ENCODE peak calls at places on chromosomes 1 and 21, in five cellular contexts. D is IMR-90, B is A549, X is GM12878, R is SK-N-SH. E is an unnamed sample.

GRCh38 chr1:31957701-31958674 is 19.8 kb upstream of the PTP4A2 start:
- DNase-seq in D (no peak), B (no peak), X (peak), R (no peak), E (peak)

GRCh38 chr1:236425031-236425663 is 31.1 kb downstream of the EDARADD start:
- DNase-seq in X (peak), D (no peak), R (no peak), B (peak), E (peak)

GRCh38 chr1:200206340-200206739 is 178.8 kb downstream of the NR5A2 start:
- DNase-seq in X (no peak), D (peak), R (no peak), B (peak), E (no peak)

GRCh38 chr1:151013518-151013917 is 5.3 kb downstream of the PRUNE1 start:
- DNase-seq in R (no peak), B (no peak), D (peak), X (no peak), E (no peak)

GRCh38 chr21:15172963-15173362 is 108.2 kb upstream of the NRIP1 start:
- DNase-seq in X (no peak), B (no peak), R (no peak), D (no peak), E (no peak)

GRCh38 chr21:33267250-33267649 is 1.1 kb downstream of the IL10RB start:
- DNase-seq in R (no peak), B (no peak), D (no peak), X (no peak), E (no peak)

GRCh38 chr1:223843934-223844333 is 1.8 kb downstream of the TP53BP2 start:
- DNase-seq in B (no peak), X (no peak), D (no peak), R (no peak), E (no peak)

GRCh38 chr21:42621166-42621827 is 32.1 kb upstream of the PDE9A start:
- DNase-seq in R (no peak), X (no peak), B (no peak), D (no peak), E (no peak)

GRCh38 chr1:223711838-223712183 is 528 bp upstream of the CAPN2 start:
- DNase-seq in B (no peak), D (no peak), R (no peak), X (no peak), E (no peak)

GRCh38 chr1:230382060-230382491 is 44.1 kb downstream of the PGBD5 start:
- DNase-seq in B (peak), R (no peak), D (no peak), X (no peak), E (no peak)

GRCh38 chr1:165824269-165824643 is 3.2 kb upstream of the UCK2 start:
- DNase-seq in R (no peak), B (no peak), D (no peak), X (no peak), E (no peak)

GRCh38 chr1:110035236-110035752 is 870 bp downstream of the STRIP1 start:
- DNase-seq in X (no peak), B (no peak), D (peak), R (no peak), E (no peak)
- TF ChIP-seq RCOR1 in X (no peak), B (no peak), D (no peak), R (no peak), E (no peak)

GRCh38 chr1:158989424-158989823 is 20.3 kb upstream of the IFI16 start:
- DNase-seq in B (no peak), X (no peak), D (no peak), R (no peak), E (no peak)
- TF ChIP-seq RCOR1 in B (no peak), X (no peak), D (no peak), R (no peak), E (no peak)

GRCh38 chr1:43256675-43257570 is 12.9 kb upstream of the TMEM125 start:
- DNase-seq in R (no peak), X (no peak), D (no peak), B (no peak), E (no peak)
- TF ChIP-seq RCOR1 in R (no peak), X (no peak), D (no peak), B (no peak), E (no peak)

DNA sequence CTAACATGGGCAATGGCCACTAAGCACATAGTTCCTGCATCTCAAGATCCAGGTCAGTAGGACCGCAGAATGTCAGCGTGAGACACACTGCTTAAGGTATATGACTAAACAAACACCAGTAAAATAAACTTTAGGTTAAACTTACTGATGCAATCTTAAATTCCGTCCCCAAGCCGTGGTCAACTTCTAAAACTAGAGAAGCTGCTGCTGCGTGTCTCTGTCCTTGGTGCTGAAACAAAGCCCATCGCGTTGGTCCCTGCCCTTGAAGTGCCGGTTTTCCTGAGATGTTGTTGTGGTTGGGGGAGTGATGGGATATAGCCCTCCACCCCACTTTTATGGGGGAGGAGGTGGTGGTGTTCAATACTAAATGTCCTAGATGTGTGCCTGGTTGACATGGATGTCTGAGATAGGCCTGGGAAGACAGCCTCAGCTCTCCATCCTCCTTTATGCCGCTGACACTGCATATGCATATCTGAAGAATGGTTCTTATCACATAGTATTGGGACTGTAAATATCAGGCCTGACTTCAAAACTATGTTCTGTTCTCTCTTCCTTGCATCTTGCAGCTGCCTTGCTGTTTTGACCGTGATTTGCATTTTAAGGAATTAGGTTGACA is 72.0 kb upstream of the KCNA3 start:
- DNase-seq in B (no peak), D (peak), R (no peak), X (no peak), E (peak)
- TF ChIP-seq RCOR1 in B (no peak), D (no peak), R (no peak), X (peak), E (no peak)